ENCODE peak calls at places on chromosomes 12 and 14, in seven cellular contexts. One of them, this sample, is unnamed.

GRCh38 chr12:71407732-71408131 is 31.9 kb upstream of the LGR5 start:
- DNase-seq in neural crest cell: no peak
- DNase-seq in BJ: no peak
- DNase-seq in endothelial cell of umbilical vein: no peak
- DNase-seq in heart right ventricle: no peak
- DNase-seq in body of pancreas: no peak
- DNase-seq in HCT116: no peak
- DNase-seq in this sample: no peak

GRCh38 chr14:68667313-68667791 is 125.5 kb downstream of the ZFP36L1 start:
- DNase-seq in body of pancreas: no peak
- DNase-seq in endothelial cell of umbilical vein: no peak
- DNase-seq in heart right ventricle: no peak
- DNase-seq in BJ: peak
- DNase-seq in neural crest cell: no peak
- DNase-seq in HCT116: no peak
- DNase-seq in this sample: no peak

GRCh38 chr12:121792607-121793500 is 634 bp downstream of the RHOF start:
- DNase-seq in endothelial cell of umbilical vein: no peak
- DNase-seq in heart right ventricle: no peak
- DNase-seq in BJ: no peak
- DNase-seq in neural crest cell: no peak
- DNase-seq in body of pancreas: no peak
- DNase-seq in HCT116: no peak
- DNase-seq in this sample: peak

GRCh38 chr12:122688291-122688690 is 14.9 kb downstream of the HCAR2 start:
- DNase-seq in neural crest cell: no peak
- DNase-seq in body of pancreas: no peak
- DNase-seq in heart right ventricle: no peak
- DNase-seq in endothelial cell of umbilical vein: no peak
- DNase-seq in HCT116: no peak
- DNase-seq in BJ: no peak
- DNase-seq in this sample: no peak

GRCh38 chr12:116727902-116728301 is 10.0 kb downstream of the SPRING1 start:
- DNase-seq in BJ: no peak
- DNase-seq in body of pancreas: no peak
- DNase-seq in endothelial cell of umbilical vein: no peak
- DNase-seq in heart right ventricle: no peak
- DNase-seq in HCT116: no peak
- DNase-seq in neural crest cell: no peak
- DNase-seq in this sample: no peak

GRCh38 chr14:94617366-94617941 is 5.3 kb downstream of the SERPINA3 start:
- DNase-seq in HCT116: no peak
- DNase-seq in heart right ventricle: no peak
- DNase-seq in BJ: no peak
- DNase-seq in neural crest cell: no peak
- DNase-seq in body of pancreas: no peak
- DNase-seq in endothelial cell of umbilical vein: no peak
- DNase-seq in this sample: no peak

GRCh38 chr12:68538722-68539614 is 71.7 kb upstream of the RAP1B start:
- DNase-seq in endothelial cell of umbilical vein: peak
- DNase-seq in heart right ventricle: peak
- DNase-seq in BJ: no peak
- DNase-seq in body of pancreas: peak
- DNase-seq in neural crest cell: no peak
- DNase-seq in HCT116: no peak
- DNase-seq in this sample: no peak

GRCh38 chr12:95368931-95369330 is 105.0 kb upstream of the METAP2 start:
- DNase-seq in neural crest cell: no peak
- DNase-seq in body of pancreas: no peak
- DNase-seq in heart right ventricle: no peak
- DNase-seq in HCT116: no peak
- DNase-seq in endothelial cell of umbilical vein: no peak
- DNase-seq in BJ: no peak
- DNase-seq in this sample: no peak

GRCh38 chr12:56081393-56082347 is 1.7 kb downstream of the ERBB3 start:
- DNase-seq in neural crest cell: peak
- DNase-seq in body of pancreas: peak
- DNase-seq in heart right ventricle: no peak
- DNase-seq in HCT116: no peak
- DNase-seq in endothelial cell of umbilical vein: no peak
- DNase-seq in BJ: no peak
- DNase-seq in this sample: peak

GRCh38 chr14:96584199-96584906 is 82.2 kb downstream of the PAPOLA start:
- DNase-seq in endothelial cell of umbilical vein: peak
- DNase-seq in HCT116: peak
- DNase-seq in neural crest cell: peak
- DNase-seq in BJ: no peak
- DNase-seq in body of pancreas: peak
- DNase-seq in heart right ventricle: no peak
- DNase-seq in this sample: peak

GRCh38 chr14:90624228-90624627 is 192.0 kb downstream of the TTC7B start:
- DNase-seq in BJ: no peak
- DNase-seq in neural crest cell: no peak
- DNase-seq in heart right ventricle: peak
- DNase-seq in endothelial cell of umbilical vein: peak
- DNase-seq in HCT116: peak
- DNase-seq in body of pancreas: no peak
- DNase-seq in this sample: peak

GRCh38 chr12:47984331-47984801 is 19.9 kb downstream of the COL2A1 start:
- DNase-seq in heart right ventricle: no peak
- DNase-seq in body of pancreas: no peak
- DNase-seq in HCT116: no peak
- DNase-seq in endothelial cell of umbilical vein: no peak
- DNase-seq in neural crest cell: no peak
- DNase-seq in BJ: no peak
- DNase-seq in this sample: no peak

GRCh38 chr12:89960011-89960507 is 251.4 kb upstream of the ATP2B1 start:
- DNase-seq in endothelial cell of umbilical vein: peak
- DNase-seq in HCT116: no peak
- DNase-seq in heart right ventricle: no peak
- DNase-seq in body of pancreas: no peak
- DNase-seq in neural crest cell: no peak
- DNase-seq in BJ: no peak
- DNase-seq in this sample: peak

GRCh38 chr14:98743536-98743935 is 528.5 kb downstream of the BCL11B start:
- DNase-seq in endothelial cell of umbilical vein: no peak
- DNase-seq in neural crest cell: no peak
- DNase-seq in HCT116: no peak
- DNase-seq in BJ: no peak
- DNase-seq in heart right ventricle: no peak
- DNase-seq in body of pancreas: no peak
- DNase-seq in this sample: no peak

GRCh38 chr14:99122521-99123125 is 149.4 kb downstream of the BCL11B start:
- DNase-seq in BJ: no peak
- DNase-seq in heart right ventricle: peak
- DNase-seq in HCT116: no peak
- DNase-seq in neural crest cell: no peak
- DNase-seq in endothelial cell of umbilical vein: no peak
- DNase-seq in body of pancreas: no peak
- DNase-seq in this sample: no peak

GRCh38 chr12:65685514-65685913 is 138.8 kb upstream of the HMGA2 start:
- DNase-seq in endothelial cell of umbilical vein: peak
- DNase-seq in HCT116: peak
- DNase-seq in body of pancreas: no peak
- DNase-seq in BJ: no peak
- DNase-seq in heart right ventricle: no peak
- DNase-seq in neural crest cell: no peak
- DNase-seq in this sample: peak

GRCh38 chr12:50442178-50442908 is 41.7 kb downstream of the LARP4 start:
- DNase-seq in body of pancreas: no peak
- DNase-seq in neural crest cell: no peak
- DNase-seq in HCT116: no peak
- DNase-seq in BJ: no peak
- DNase-seq in heart right ventricle: no peak
- DNase-seq in endothelial cell of umbilical vein: no peak
- DNase-seq in this sample: no peak

GRCh38 chr12:46292754-46293402 is 24.0 kb upstream of the SLC38A1 start:
- DNase-seq in heart right ventricle: no peak
- DNase-seq in BJ: no peak
- DNase-seq in neural crest cell: no peak
- DNase-seq in endothelial cell of umbilical vein: no peak
- DNase-seq in HCT116: no peak
- DNase-seq in body of pancreas: no peak
- DNase-seq in this sample: no peak

GRCh38 chr12:20314325-20314724 is 54.0 kb upstream of the PDE3A start:
- DNase-seq in BJ: no peak
- DNase-seq in HCT116: no peak
- DNase-seq in endothelial cell of umbilical vein: no peak
- DNase-seq in neural crest cell: no peak
- DNase-seq in body of pancreas: no peak
- DNase-seq in heart right ventricle: no peak
- DNase-seq in this sample: no peak

GRCh38 chr14:80544366-80544765 is 333.1 kb upstream of the DIO2 start:
- DNase-seq in body of pancreas: no peak
- DNase-seq in heart right ventricle: no peak
- DNase-seq in BJ: no peak
- DNase-seq in HCT116: no peak
- DNase-seq in neural crest cell: no peak
- DNase-seq in endothelial cell of umbilical vein: no peak
- DNase-seq in this sample: no peak

GRCh38 chr12:128671528-128672042 is 152.2 kb downstream of the SLC15A4 start:
- DNase-seq in body of pancreas: no peak
- DNase-seq in neural crest cell: no peak
- DNase-seq in HCT116: no peak
- DNase-seq in heart right ventricle: no peak
- DNase-seq in endothelial cell of umbilical vein: no peak
- DNase-seq in BJ: no peak
- DNase-seq in this sample: no peak
- TF ChIP-seq CTCF in body of pancreas: no peak
- TF ChIP-seq CTCF in neural crest cell: no peak
- TF ChIP-seq CTCF in HCT116: no peak
- TF ChIP-seq CTCF in heart right ventricle: no peak
- TF ChIP-seq CTCF in endothelial cell of umbilical vein: no peak
- TF ChIP-seq CTCF in BJ: no peak
- TF ChIP-seq CTCF in this sample: no peak

DNA sequence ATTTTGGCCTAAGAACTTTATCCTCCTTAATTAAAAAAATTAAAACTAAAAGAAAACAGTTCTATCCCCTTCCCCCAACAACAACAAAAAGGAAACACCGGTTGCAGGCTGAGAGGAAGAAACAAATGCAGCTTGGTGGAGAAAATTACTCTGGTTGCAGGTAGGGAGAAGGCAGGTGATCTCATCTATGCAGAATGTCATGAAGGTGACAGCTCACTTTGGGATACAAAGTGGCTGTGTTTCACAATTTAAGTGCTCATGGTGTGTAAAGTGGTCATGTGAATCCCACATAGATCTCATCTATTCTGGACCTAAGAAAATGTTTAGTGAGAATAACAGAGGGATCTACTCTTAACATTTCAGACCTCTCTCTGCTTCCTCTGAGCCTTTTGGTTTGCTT is 219.7 kb upstream of the PKP2 start:
- DNase-seq in body of pancreas: no peak
- DNase-seq in HCT116: no peak
- DNase-seq in endothelial cell of umbilical vein: no peak
- DNase-seq in neural crest cell: no peak
- DNase-seq in heart right ventricle: no peak
- DNase-seq in BJ: no peak
- DNase-seq in this sample: no peak
- TF ChIP-seq CTCF in body of pancreas: no peak
- TF ChIP-seq CTCF in HCT116: no peak
- TF ChIP-seq CTCF in endothelial cell of umbilical vein: no peak
- TF ChIP-seq CTCF in neural crest cell: no peak
- TF ChIP-seq CTCF in heart right ventricle: no peak
- TF ChIP-seq CTCF in BJ: no peak
- TF ChIP-seq CTCF in this sample: no peak

GRCh38 chr12:112807452-112807851 is 15.9 kb downstream of the RPH3A start:
- DNase-seq in BJ: no peak
- DNase-seq in body of pancreas: no peak
- DNase-seq in endothelial cell of umbilical vein: no peak
- DNase-seq in heart right ventricle: no peak
- DNase-seq in neural crest cell: no peak
- DNase-seq in HCT116: no peak
- DNase-seq in this sample: no peak

GRCh38 chr12:112801055-112801454 is 9.5 kb downstream of the RPH3A start:
- DNase-seq in body of pancreas: no peak
- DNase-seq in heart right ventricle: no peak
- DNase-seq in BJ: no peak
- DNase-seq in neural crest cell: no peak
- DNase-seq in HCT116: no peak
- DNase-seq in endothelial cell of umbilical vein: no peak
- DNase-seq in this sample: no peak

GRCh38 chr12:112800183-112800582 is 8.6 kb downstream of the RPH3A start:
- DNase-seq in body of pancreas: no peak
- DNase-seq in HCT116: no peak
- DNase-seq in endothelial cell of umbilical vein: no peak
- DNase-seq in neural crest cell: no peak
- DNase-seq in heart right ventricle: no peak
- DNase-seq in BJ: no peak
- DNase-seq in this sample: no peak

GRCh38 chr12:112806721-112807120 is 15.2 kb downstream of the RPH3A start:
- DNase-seq in neural crest cell: no peak
- DNase-seq in heart right ventricle: no peak
- DNase-seq in endothelial cell of umbilical vein: no peak
- DNase-seq in HCT116: no peak
- DNase-seq in body of pancreas: no peak
- DNase-seq in BJ: no peak
- DNase-seq in this sample: no peak

GRCh38 chr12:112803620-112804279 is 12.2 kb downstream of the RPH3A start:
- DNase-seq in HCT116: no peak
- DNase-seq in body of pancreas: no peak
- DNase-seq in heart right ventricle: no peak
- DNase-seq in endothelial cell of umbilical vein: no peak
- DNase-seq in BJ: no peak
- DNase-seq in neural crest cell: no peak
- DNase-seq in this sample: no peak
- TF ChIP-seq CTCF in HCT116: peak
- TF ChIP-seq CTCF in body of pancreas: no peak
- TF ChIP-seq CTCF in heart right ventricle: no peak
- TF ChIP-seq CTCF in endothelial cell of umbilical vein: no peak
- TF ChIP-seq CTCF in BJ: no peak
- TF ChIP-seq CTCF in neural crest cell: no peak
- TF ChIP-seq CTCF in this sample: no peak

DNA sequence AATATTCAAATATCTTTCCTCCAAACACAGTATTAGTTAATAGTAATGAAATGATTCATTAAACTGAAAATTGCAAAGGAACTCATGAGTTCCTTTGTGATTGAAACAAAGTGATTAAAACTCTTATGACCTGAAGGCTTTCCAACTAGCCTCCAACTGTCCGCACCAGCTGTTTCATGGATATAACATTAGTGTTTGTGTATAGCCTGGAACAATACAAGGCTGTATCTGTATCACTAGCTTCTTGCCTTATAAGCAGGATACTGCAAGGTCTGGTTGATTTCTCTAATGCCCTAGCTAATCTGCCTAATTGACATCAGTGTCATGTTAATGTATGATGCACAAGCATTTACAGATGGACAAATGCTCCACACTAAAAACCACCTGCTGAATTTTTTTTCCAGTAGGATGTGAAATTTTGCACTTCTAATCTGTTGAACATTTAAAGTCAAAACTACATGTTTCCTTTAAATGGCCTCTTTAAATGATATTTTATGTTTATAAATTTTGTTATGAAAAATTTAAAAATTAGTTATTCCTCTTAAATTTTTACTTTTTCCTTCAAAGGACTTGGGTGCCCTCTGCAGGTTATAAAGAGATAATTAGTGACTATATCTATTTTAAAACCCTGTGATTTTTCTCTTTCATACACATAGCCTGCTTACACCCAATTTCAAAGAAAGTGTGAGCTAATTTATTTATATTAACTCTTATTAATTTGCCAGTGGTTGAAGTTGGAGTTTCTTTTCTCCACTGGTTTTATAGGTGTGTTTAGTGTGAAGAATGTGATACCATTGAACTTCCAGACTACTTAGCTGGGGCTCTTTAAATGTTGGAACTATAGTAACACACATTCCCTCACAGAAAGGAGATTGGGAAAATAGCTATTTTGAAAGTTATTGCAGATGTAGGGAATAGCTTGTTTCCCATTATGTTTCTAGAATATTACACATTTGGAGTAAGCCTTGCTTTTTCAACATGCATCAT is 25.4 kb downstream of the AP5M1 start:
- DNase-seq in body of pancreas: no peak
- DNase-seq in endothelial cell of umbilical vein: peak
- DNase-seq in BJ: no peak
- DNase-seq in heart right ventricle: no peak
- DNase-seq in HCT116: no peak
- DNase-seq in neural crest cell: no peak
- DNase-seq in this sample: no peak
- TF ChIP-seq CTCF in body of pancreas: peak
- TF ChIP-seq CTCF in endothelial cell of umbilical vein: no peak
- TF ChIP-seq CTCF in BJ: peak
- TF ChIP-seq CTCF in heart right ventricle: peak
- TF ChIP-seq CTCF in HCT116: no peak
- TF ChIP-seq CTCF in neural crest cell: peak
- TF ChIP-seq CTCF in this sample: peak